ENCODE peak calls at places on chromosome 14, in four cellular contexts. U is K562, D is HL-60, W is GM12878. B is an unnamed sample.

GRCh38 chr14:71143391-71144290 is 236.4 kb downstream of the PCNX1 start:
- DNase-seq in U (peak; percentile 48), D (peak; percentile 56), W (no peak), B (no peak)

GRCh38 chr14:56482306-56482705 is 97.3 kb upstream of the TMEM260 start:
- DNase-seq in U (peak; percentile 9), D (peak; percentile 7), W (no peak), B (no peak)

GRCh38 chr14:92553456-92553855 is 39.9 kb downstream of the RIN3 start:
- DNase-seq in U (no peak), D (no peak), W (no peak), B (no peak)

GRCh38 chr14:104978774-104979691 is 859 bp upstream of the AHNAK2 start:
- DNase-seq in U (no peak), D (no peak), W (no peak), B (no peak)

GRCh38 chr14:75614179-75614578 is 35.8 kb downstream of the FLVCR2 start:
- DNase-seq in U (no peak), D (peak; percentile 59), W (no peak), B (no peak)

GRCh38 chr14:75879031-75879430 is 102.8 kb downstream of the TGFB3 start:
- DNase-seq in U (no peak), D (no peak), W (no peak), B (no peak)

GRCh38 chr14:104801284-104802119 is 601 bp downstream of the ZBTB42 start:
- DNase-seq in U (peak; percentile 33), D (no peak), W (no peak), B (no peak)

GRCh38 chr14:32913725-32914124 is 25.0 kb upstream of the NPAS3 start:
- DNase-seq in U (no peak), D (no peak), W (no peak), B (no peak)

GRCh38 chr14:63342381-63342780 is 23.6 kb upstream of the GPHB5 start:
- DNase-seq in U (no peak), D (no peak), W (no peak), B (no peak)

GRCh38 chr14:54935100-54935499 is 32.5 kb upstream of the GCH1 start:
- DNase-seq in U (no peak), D (no peak), W (no peak), B (no peak)

GRCh38 chr14:74038015-74038859 is 19.1 kb downstream of the BBOF1 start:
- DNase-seq in U (peak; percentile 62), D (peak; percentile 5), W (no peak), B (peak; percentile 12)

GRCh38 chr14:69996197-69996596 is 117.0 kb downstream of the SMOC1 start:
- DNase-seq in U (no peak), D (no peak), W (no peak), B (no peak)

GRCh38 chr14:50953497-50953896 is 9.2 kb upstream of the PYGL start:
- DNase-seq in U (no peak), D (peak; percentile 65), W (no peak), B (no peak)

GRCh38 chr14:64663174-64663573 is 41.0 kb upstream of the PLEKHG3 start:
- DNase-seq in U (no peak), D (no peak), W (no peak), B (no peak)

GRCh38 chr14:103905861-103906456 is 22.3 kb upstream of the TDRD9 start:
- DNase-seq in U (no peak), D (peak; percentile 51), W (no peak), B (no peak)

GRCh38 chr14:38860530-38860929 is 242.5 kb downstream of the SEC23A start:
- DNase-seq in U (no peak), D (no peak), W (no peak), B (no peak)

GRCh38 chr14:60430276-60430675 is 55.6 kb downstream of the C14orf39 start:
- DNase-seq in U (no peak), D (no peak), W (no peak), B (no peak)

GRCh38 chr14:52949711-52950409 is 990 bp downstream of the FERMT2 start:
- DNase-seq in U (no peak), D (no peak), W (no peak), B (no peak)

GRCh38 chr14:76761198-76761848 is at the start of gene VASH1:
- DNase-seq in U (peak; percentile 31), D (no peak), W (no peak), B (peak; percentile 94)

GRCh38 chr14:67622675-67623074 is 3.0 kb downstream of the ARG2 start:
- DNase-seq in U (peak; percentile 71), D (no peak), W (no peak), B (no peak)

GRCh38 chr14:67420102-67420739 is 8.3 kb upstream of the PLEK2 start:
- DNase-seq in U (peak; percentile 70), D (peak; percentile 28), W (no peak), B (peak; percentile 25)

GRCh38 chr14:67497216-67497615 is 8.7 kb upstream of the TMEM229B start:
- DNase-seq in U (no peak), D (no peak), W (no peak), B (no peak)

GRCh38 chr14:105258846-105259245 is 10.5 kb downstream of the BTBD6 start:
- DNase-seq in U (no peak), D (no peak), W (no peak), B (no peak)

DNA sequence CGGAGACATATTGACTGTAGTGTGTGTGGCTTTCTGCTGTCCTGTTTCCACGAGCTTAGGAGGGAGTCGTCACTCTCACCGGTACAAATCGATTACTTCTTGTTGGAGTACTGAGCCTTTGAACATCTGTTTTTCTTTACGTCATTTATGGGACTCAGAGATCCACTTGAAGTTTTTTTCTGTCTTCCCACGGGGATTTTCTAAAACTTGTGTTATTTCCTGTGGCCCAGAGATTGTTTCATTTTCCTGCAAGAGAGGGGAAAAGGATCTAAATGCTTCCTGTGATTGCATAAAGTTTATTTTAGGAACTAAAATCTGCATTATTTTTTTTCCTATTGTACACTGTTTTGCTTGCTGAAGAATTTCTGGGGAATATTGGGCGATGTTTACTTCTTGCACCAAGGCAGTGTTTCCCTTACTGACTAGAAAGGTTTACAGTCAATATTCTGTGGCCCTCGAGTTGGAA is 199.7 kb upstream of the ARHGAP5 start:
- DNase-seq in U (no peak), D (no peak), W (no peak), B (no peak)
- TF ChIP-seq SPI1 in U (no peak), D (no peak), W (no peak), B (no peak)

DNA sequence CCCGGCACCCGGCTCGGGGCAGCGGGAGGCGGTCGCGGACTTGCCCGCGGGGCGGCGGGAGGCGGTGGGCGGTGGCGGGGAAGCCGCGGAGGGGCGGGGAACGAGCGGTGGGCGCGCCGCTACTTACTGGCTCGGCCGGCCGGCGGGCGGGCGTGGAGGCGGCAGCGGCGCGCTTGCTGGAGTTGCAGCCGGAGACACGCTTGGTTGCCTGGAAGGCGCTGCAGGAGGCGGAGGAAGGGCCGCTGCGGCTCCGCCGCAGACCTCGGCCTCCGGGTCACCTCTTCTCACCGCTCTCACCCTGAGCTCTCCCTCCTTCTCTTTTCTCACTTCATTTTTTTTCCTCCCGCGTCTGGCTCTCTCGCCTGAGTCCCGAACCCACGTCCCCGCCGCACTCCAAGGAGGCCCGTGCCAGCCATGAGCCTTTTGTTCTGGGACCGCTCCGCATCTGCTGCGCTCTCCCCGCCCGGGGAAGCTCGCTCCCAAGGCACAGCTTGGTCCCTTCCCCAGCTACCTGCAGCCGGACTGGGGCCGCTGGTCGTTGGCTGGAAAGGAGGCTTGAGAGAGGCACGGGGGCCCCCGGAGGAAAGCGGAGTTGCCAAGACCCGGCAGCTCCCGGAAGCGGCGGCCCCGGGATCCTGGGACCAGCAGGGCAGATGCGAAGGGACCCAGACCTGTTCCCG is 591 bp upstream of the KCNK10 start:
- DNase-seq in U (no peak), D (peak; percentile 4), W (no peak), B (peak; percentile 83)
- TF ChIP-seq SPI1 in U (no peak), D (no peak), W (no peak), B (no peak)

DNA sequence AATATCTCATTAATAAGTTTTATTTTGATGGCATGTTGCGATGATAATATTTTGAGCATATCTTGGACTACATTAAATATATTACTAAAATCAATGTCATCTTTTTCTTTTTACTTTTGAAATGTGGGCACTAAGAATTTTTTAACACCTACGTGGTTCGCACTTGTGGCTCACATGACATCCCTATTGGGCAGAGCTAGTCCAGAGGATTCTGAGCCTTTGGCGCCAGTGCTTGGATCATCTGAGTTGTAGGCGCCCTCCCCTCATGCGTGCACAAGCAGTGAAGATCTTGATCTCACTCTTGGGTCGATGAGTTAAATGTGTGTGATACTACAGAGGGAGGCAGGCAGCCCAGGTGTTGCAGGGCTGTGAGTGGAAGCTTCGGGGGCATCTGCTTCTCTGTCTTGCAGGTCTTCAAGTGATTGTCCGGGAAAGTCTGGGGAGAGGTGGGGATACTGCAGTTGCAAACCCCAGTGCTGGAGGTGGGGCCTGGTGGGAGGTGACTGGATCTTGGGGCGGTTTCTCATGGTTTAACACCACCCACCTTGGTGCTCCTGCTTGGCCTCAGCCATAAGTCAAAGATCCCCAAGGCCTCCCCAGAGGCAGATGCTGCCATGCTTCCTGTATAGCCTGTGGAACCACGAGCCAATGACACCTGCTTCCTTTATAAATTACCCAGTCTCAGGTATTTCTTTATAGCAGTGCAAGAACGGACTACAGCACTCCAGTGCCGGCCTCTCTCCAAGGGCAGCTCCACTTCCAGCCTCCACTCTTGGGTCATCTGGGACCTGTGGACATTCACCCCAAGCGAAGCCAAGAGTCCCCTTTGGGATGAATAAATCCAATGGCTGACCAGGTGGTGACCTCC is 46.1 kb upstream of the PPP2R5C start:
- DNase-seq in U (peak; percentile 74), D (no peak), W (no peak), B (no peak)
- TF ChIP-seq SPI1 in U (no peak), D (no peak), W (no peak), B (no peak)

GRCh38 chr14:22849212-22849819 is 12.9 kb downstream of the MMP14 start:
- DNase-seq in U (no peak), D (no peak), W (no peak), B (no peak)
- TF ChIP-seq SPI1 in U (no peak), D (no peak), W (no peak), B (no peak)

DNA sequence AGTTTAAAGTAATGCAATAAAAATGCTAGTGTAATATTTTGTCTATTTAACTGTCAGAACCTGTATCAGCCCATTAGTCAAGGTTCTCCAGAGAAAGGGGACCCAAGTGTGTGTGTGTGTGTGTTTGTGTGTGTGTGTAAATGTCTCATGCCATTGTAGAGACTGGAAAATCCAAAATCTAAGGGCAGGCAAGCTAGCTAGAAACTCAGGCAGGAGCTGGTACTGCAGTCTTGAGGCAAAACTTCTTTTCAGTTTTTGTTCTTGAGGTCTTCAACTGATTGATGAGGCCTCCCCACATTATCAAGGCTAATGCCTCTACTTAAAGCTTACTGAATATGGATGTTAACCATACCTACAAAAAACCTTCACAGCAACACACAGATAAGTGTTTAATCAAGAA is 126.7 kb downstream of the PRKD1 start:
- DNase-seq in U (no peak), D (no peak), W (no peak), B (no peak)
- TF ChIP-seq SPI1 in U (no peak), D (no peak), W (no peak), B (no peak)

GRCh38 chr14:34104750-34105397 is 154.0 kb upstream of the EGLN3 start:
- DNase-seq in U (no peak), D (no peak), W (no peak), B (no peak)
- TF ChIP-seq SPI1 in U (no peak), D (no peak), W (no peak), B (no peak)

GRCh38 chr14:84825481-84825880 is 704.5 kb upstream of the FLRT2 start:
- DNase-seq in U (no peak), D (no peak), W (no peak), B (no peak)

GRCh38 chr14:84826349-84826748 is 703.6 kb upstream of the FLRT2 start:
- DNase-seq in U (no peak), D (no peak), W (no peak), B (no peak)
- TF ChIP-seq SPI1 in U (no peak), D (no peak), W (no peak), B (no peak)

GRCh38 chr14:94390372-94391086 is 2.1 kb upstream of the SERPINA1 start:
- DNase-seq in U (no peak), D (peak; percentile 71), W (no peak), B (no peak)
- TF ChIP-seq SPI1 in U (no peak), D (no peak), W (no peak), B (no peak)

B was measured in GM12891.